ENCODE peak calls at places on chromosomes 3 and 15, in ten cellular contexts. Q, B, O, A, W, S, E, J, L and Y are unnamed samples.

GRCh38 chr3:100111728-100112127 is 2.6 kb downstream of the FILIP1L start:
- DNase-seq in W (no peak), S (no peak), L (no peak), O (no peak), E (no peak), J (no peak), Q (no peak), A (no peak), B (no peak), Y (no peak)

GRCh38 chr15:48871536-48871935 is 6.4 kb upstream of the EID1 start:
- DNase-seq in J (no peak), B (no peak), E (no peak), Q (no peak), S (no peak), W (no peak), A (no peak), L (peak; percentile 45), O (no peak), Y (no peak)

GRCh38 chr15:64618138-64618537 is 157.3 kb downstream of the RBPMS2 start:
- DNase-seq in B (no peak), A (no peak), W (no peak), Q (no peak), E (no peak), J (no peak), S (no peak), O (no peak), L (no peak), Y (no peak)

GRCh38 chr3:128180913-128181312 is 27.6 kb downstream of the EEFSEC start:
- DNase-seq in W (no peak), Q (no peak), S (no peak), O (no peak), E (no peak), J (no peak), L (no peak), B (no peak), A (no peak), Y (no peak)

GRCh38 chr3:117254990-117255389 is 545.4 kb downstream of the TUSC7 start:
- DNase-seq in B (no peak), O (no peak), A (no peak), J (no peak), Q (no peak), E (no peak), L (no peak), W (no peak), S (no peak), Y (no peak)

GRCh38 chr15:74531144-74531811 is 9.7 kb upstream of the ARID3B start:
- DNase-seq in E (no peak), Q (no peak), B (no peak), L (peak; percentile 74), W (no peak), S (no peak), J (no peak), A (no peak), O (peak; percentile 54), Y (no peak)

GRCh38 chr15:33834892-33835730 is 133.2 kb upstream of the CHRM5 start:
- DNase-seq in O (no peak), S (no peak), L (no peak), A (no peak), W (no peak), B (no peak), J (no peak), Q (peak; percentile 13), E (no peak), Y (no peak)

GRCh38 chr15:25883860-25884259 is 20.7 kb upstream of the ATP10A start:
- DNase-seq in Q (no peak), A (no peak), O (no peak), E (no peak), L (peak; percentile 78), B (no peak), W (no peak), S (no peak), J (no peak), Y (no peak)

GRCh38 chr3:43117257-43117656 is 11.4 kb upstream of the POMGNT2 start:
- DNase-seq in Q (no peak), A (no peak), L (no peak), W (no peak), S (no peak), O (no peak), B (no peak), J (no peak), E (no peak), Y (no peak)

GRCh38 chr3:43123895-43124294 is 18.0 kb upstream of the POMGNT2 start:
- DNase-seq in S (no peak), A (no peak), W (no peak), E (no peak), Q (no peak), B (no peak), L (no peak), J (no peak), O (no peak), Y (no peak)

DNA sequence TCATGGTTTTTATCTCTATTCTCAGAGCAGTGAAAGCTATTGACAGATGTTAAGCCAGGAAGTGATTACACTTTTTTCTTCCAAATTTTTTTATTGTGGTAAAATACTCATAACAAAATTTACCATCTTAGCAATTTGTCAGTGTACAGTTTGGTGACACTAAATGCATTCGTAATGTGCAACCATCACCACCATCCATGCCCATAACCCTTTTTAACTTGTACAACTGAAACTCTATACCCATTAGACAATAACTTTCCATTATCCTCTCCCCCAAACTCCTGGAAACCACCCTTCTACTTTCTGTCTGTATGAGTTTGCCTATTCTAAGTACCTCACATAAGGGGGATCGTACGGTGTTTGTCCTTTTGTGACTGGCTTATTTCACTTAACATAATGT is 15.1 kb upstream of the POMGNT2 start:
- DNase-seq in L (no peak), W (no peak), B (no peak), S (no peak), E (no peak), Q (no peak), O (no peak), A (no peak), J (no peak), Y (no peak)
- H3K27ac ChIP-seq in L (no peak overlapping the region), W (no peak overlapping the region), B (no peak overlapping the region), S (no peak overlapping the region), E (no peak overlapping the region), Q (no peak overlapping the region), O (no peak overlapping the region), A (no peak overlapping the region), J (no peak overlapping the region), Y (no peak overlapping the region)

GRCh38 chr3:125606291-125606690 is 11.0 kb upstream of the OSBPL11 start:
- DNase-seq in Q (no peak), E (no peak), W (no peak), J (no peak), S (no peak), L (no peak), B (no peak), A (no peak), O (no peak), Y (no peak)

GRCh38 chr3:125608419-125608818 is 13.1 kb upstream of the OSBPL11 start:
- DNase-seq in A (no peak), B (no peak), W (no peak), S (no peak), O (no peak), Q (no peak), J (no peak), L (no peak), E (no peak), Y (no peak)

GRCh38 chr3:125605771-125606170 is 10.5 kb upstream of the OSBPL11 start:
- DNase-seq in A (no peak), L (no peak), O (peak; percentile 37), J (no peak), Q (no peak), W (no peak), S (no peak), B (no peak), E (no peak), Y (no peak)

DNA sequence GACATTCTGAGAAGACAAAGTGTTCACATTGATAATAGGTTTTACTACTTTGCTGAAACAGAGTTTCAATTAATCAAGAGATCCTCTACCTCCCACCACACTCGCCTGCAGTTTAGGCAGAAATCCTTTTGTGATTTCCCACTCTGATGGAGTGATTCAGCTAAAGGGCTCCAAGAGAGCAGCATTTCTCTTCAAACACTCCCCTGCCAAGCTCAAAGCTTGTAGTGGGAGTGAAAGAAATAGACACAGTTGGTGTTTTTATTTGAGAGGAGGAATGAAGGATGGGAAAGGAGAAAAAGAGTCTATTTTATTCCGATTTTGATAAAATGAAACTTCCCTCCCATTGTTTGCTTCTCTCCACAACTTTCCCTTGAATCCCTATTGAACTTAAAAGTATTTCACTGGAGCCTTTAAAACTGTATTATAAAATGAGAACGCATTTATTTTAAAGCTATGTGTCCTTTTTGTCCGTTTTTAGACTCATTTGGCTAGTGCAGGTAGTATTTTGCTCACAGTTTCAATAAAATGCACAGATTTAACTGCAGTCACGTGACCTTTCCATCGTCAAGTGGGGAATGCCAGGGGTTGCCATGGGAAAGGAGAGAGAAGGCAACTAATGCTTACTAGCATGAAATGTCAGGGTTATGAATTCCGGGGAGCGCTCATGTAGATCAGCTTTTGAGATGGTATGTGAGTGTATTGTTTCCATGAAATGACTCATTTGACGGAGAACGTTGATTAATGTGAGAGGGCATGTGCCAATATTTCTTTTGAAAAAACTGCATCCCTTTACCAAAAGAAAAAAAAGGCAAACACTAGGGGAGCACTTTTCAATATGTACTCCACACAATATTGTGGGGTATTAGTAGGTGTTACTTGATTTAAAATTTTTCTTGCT is 7.7 kb upstream of the OSBPL11 start:
- DNase-seq in A (no peak), Q (no peak), S (no peak), L (peak; percentile 65), B (no peak), O (peak; percentile 33), W (no peak), J (no peak), E (no peak), Y (no peak)
- TF ChIP-seq CTCF in A (no peak), Q (no peak), S (peak; percentile 12), L (peak; percentile 20), B (no peak), O (peak; percentile 12), W (peak; percentile 22), J (no peak), E (no peak), Y (no peak)

DNA sequence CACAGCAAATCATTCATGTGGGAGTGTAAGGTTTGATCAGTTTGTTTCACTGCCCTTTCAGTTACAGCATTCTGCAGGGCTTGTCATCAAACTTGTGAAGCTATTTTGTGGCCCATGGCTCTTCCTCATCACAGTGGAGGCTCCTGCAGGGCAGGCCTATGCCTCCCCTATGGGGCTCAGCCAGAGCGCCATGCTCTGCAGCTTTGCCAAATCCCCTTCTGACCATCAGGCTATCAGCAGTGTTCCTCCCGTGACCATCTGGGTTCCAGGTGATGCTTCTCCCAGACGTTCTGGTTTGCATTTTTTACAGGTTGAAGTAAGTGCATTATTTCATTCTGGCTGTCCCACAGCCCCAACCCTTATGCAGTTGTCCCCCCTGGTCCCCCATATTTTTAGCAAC is 28.1 kb upstream of the REC114 start:
- DNase-seq in A (no peak), O (no peak), Q (no peak), W (no peak), J (no peak), B (no peak), E (no peak), S (no peak), L (no peak), Y (no peak)
- H3K27ac ChIP-seq in A (no peak overlapping the region), O (no peak overlapping the region), Q (no peak overlapping the region), W (no peak overlapping the region), J (no peak overlapping the region), B (no peak overlapping the region), E (no peak overlapping the region), S (no peak overlapping the region), L (no peak overlapping the region), Y (no peak overlapping the region)

GRCh38 chr3:12886106-12886679 is 44.8 kb upstream of the RPL32 start:
- DNase-seq in S (peak; percentile 54), O (no peak), W (no peak), L (no peak), Q (no peak), A (no peak), J (no peak), B (no peak), E (no peak), Y (no peak)

GRCh38 chr3:12884790-12885584 is 43.6 kb upstream of the RPL32 start:
- DNase-seq in E (peak; percentile 39), J (no peak), Q (no peak), L (no peak), O (no peak), S (peak; percentile 49), A (no peak), W (no peak), B (no peak), Y (no peak)

GRCh38 chr3:12885585-12885934 is 44.2 kb upstream of the RPL32 start:
- DNase-seq in B (no peak), E (no peak), L (no peak), J (no peak), O (no peak), A (no peak), Q (no peak), S (no peak), W (no peak), Y (no peak)

GRCh38 chr3:12882336-12883310 is 41.3 kb upstream of the RPL32 start:
- DNase-seq in S (no peak), L (no peak), E (peak; percentile 76), J (no peak), B (no peak), A (no peak), O (no peak), W (no peak), Q (no peak), Y (no peak)

DNA sequence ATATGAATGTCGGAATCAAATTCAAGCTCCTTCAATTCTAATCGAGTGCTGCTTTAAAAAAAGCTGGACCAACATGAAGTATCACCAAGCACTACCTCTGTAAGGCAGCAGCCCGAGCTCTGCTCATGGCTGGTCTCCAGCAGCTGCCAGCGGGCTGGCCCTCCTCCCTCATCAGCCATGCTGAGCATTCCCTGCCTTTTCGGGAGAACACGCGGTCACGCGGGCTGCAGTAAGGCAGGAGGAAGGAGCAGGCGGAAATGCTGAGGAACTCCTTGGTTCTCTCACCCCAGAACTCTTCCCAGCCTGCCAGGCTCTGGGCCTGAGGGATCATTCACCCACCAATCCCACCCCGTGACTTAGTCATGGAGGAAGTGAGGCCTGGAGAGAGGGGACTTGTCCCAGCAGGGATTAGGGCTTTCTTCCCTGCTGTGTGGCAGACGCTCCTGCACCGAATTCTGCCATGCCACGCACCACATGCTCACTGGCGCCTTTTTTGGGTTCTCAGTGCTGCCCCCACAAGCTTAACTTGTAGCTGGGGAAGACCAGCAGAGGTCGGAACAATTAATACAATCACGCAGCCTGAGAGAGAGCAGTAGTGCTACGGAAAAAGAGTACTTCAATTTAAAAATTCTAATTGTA is 42.9 kb upstream of the RPL32 start:
- DNase-seq in E (peak; percentile 80), J (no peak), W (no peak), L (peak; percentile 17), A (no peak), Q (no peak), B (peak; percentile 55), S (no peak), O (no peak), Y (no peak)
- TF ChIP-seq CTCF in E (no peak), J (no peak), W (no peak), L (no peak), A (no peak), Q (no peak), B (no peak), S (peak; percentile 54), O (no peak), Y (no peak)